ENCODE peak calls at places on chromosomes 7 and 10, in eight cellular contexts. U is coronary artery; A is stomach; J is naive thymus-derived CD4-positive, alpha-beta T cell; D is colonic mucosa; L is SK-N-SH; I is dorsolateral prefrontal cortex; C is lower lobe of right lung. X is an unnamed sample.
A peak's percentile ranks its signal among the peaks of the same experiment; 100 is the strongest.

GRCh38 chr10:97083228-97083860 is 102.4 kb downstream of the SLIT1 start:
- DNase-seq in U (no peak), I (no peak), D (no peak), C (no peak), A (no peak), J (no peak), L (no peak), X (no peak)

GRCh38 chr7:134126937-134127848 is at the start of gene LRGUK:
- DNase-seq in L (peak; percentile 94), A (peak; percentile 83), I (peak; percentile 90), J (peak; percentile 78), C (peak; percentile 89), D (peak; percentile 87), U (peak; percentile 80), X (peak; percentile 76)

GRCh38 chr10:1253476-1254353 is 197.5 kb downstream of the WDR37 start:
- DNase-seq in J (peak; percentile 17), U (no peak), I (no peak), D (no peak), A (no peak), L (no peak), C (no peak), X (peak; percentile 34)

GRCh38 chr7:22444181-22444966 is 55.6 kb downstream of the STEAP1B start:
- DNase-seq in J (no peak), L (no peak), C (no peak), U (no peak), A (peak; percentile 43), I (no peak), D (peak; percentile 81), X (no peak)

GRCh38 chr10:60384708-60385398 is 4.8 kb downstream of the ANK3 start:
- DNase-seq in J (no peak), U (no peak), A (no peak), L (no peak), C (no peak), D (no peak), I (no peak), X (no peak)

GRCh38 chr10:31143331-31143935 is 111.8 kb upstream of the ZNF438 start:
- DNase-seq in U (peak; percentile 31), C (no peak), I (no peak), A (no peak), J (no peak), L (no peak), D (no peak), X (no peak)

GRCh38 chr10:31004611-31005193 is 27.0 kb downstream of the ZNF438 start:
- DNase-seq in D (no peak), A (no peak), C (no peak), U (no peak), L (no peak), I (no peak), J (no peak), X (no peak)

GRCh38 chr7:19024261-19024660 is 93.2 kb downstream of the TWIST1 start:
- DNase-seq in J (no peak), C (no peak), D (no peak), U (no peak), I (no peak), A (no peak), L (no peak), X (no peak)

GRCh38 chr10:104037261-104037951 is 48.3 kb downstream of the COL17A1 start:
- DNase-seq in L (no peak), A (no peak), C (no peak), U (peak; percentile 52), D (no peak), J (no peak), I (no peak), X (peak; percentile 55)

GRCh38 chr10:56222237-56222636 is 138.8 kb downstream of the ZWINT start:
- DNase-seq in U (no peak), A (no peak), I (no peak), C (no peak), D (no peak), L (no peak), J (no peak), X (no peak)

GRCh38 chr10:30502266-30503058 is 68.5 kb downstream of the MAP3K8 start:
- DNase-seq in D (no peak), L (no peak), A (no peak), C (no peak), I (no peak), U (no peak), J (no peak), X (no peak)

GRCh38 chr10:122490268-122490667 is 28.9 kb downstream of the HTRA1 start:
- DNase-seq in I (no peak), J (no peak), L (no peak), C (no peak), U (no peak), A (no peak), D (no peak), X (no peak)

DNA sequence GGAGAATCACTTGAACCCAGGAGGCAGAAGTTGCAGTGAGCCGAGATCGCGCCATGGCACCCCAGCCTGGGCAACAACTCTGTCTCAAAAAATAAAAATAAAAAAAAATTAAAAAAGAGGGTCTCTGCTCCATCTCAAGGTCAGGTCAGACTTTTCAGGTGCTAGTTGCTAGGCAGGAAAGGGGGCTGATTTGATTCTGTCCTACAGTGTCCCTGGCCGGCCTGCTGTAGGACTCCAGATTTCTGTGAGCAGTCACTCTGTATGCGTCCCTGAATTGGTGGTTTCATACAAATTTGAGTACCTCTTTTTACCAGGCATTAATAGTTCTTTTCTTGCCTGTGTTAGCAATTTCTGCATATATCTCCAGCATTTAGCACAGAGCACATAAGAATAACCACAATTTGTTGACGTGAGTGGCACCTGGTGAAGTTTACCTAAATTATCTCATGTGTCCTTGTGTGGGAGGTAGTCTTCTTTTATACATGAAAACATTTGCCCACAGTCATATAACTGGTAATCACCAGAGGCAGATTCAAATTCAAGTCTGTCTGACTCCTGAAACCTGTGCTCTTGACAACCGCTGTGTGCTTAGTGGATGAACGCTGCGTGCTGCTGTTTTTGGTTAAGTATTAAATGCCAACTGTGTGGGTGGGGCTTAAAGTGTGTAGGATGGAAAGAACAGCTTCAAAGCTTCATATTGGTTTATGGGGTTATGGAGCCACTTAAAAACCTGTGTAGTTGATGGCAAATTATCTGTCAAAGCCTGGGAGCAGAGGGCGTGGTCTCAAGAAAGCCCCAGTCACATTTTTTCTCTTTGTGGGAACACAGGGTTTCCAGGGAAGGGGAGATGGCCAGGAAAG is 3.2 kb upstream of the ZNF775 start:
- DNase-seq in C (no peak), I (peak; percentile 32), D (peak; percentile 82), L (no peak), U (no peak), J (peak; percentile 55), A (no peak), X (no peak)
- H3K27ac ChIP-seq in C (no peak overlapping the region), I (peak overlapping the region; percentile 37), D (peak overlapping the region; percentile 97), L (no peak overlapping the region), U (no peak overlapping the region), J (peak overlapping the region; percentile 48), A (no peak overlapping the region), X (no peak overlapping the region)

GRCh38 chr10:49353895-49354566 is 41.9 kb downstream of the DRGX start:
- DNase-seq in C (no peak), D (no peak), A (no peak), J (no peak), I (no peak), L (no peak), U (no peak), X (no peak)

GRCh38 chr10:49354593-49354992 is 41.3 kb downstream of the DRGX start:
- DNase-seq in U (no peak), J (no peak), L (no peak), C (no peak), A (no peak), I (no peak), D (no peak), X (no peak)

GRCh38 chr10:49352323-49352722 is 43.6 kb downstream of the DRGX start:
- DNase-seq in L (no peak), U (peak; percentile 58), D (no peak), C (no peak), A (no peak), I (no peak), J (no peak), X (peak; percentile 51)

GRCh38 chr10:49351669-49352068 is 44.2 kb downstream of the DRGX start:
- DNase-seq in U (peak; percentile 11), L (no peak), A (no peak), D (no peak), J (no peak), C (no peak), I (no peak), X (no peak)

GRCh38 chr10:49353026-49353894 is 42.6 kb downstream of the DRGX start:
- DNase-seq in L (no peak), C (no peak), U (peak; percentile 8), D (no peak), A (no peak), J (no peak), I (no peak), X (peak; percentile 55)
- H3K27ac ChIP-seq in L (no peak overlapping the region), C (no peak overlapping the region), U (no peak overlapping the region), D (no peak overlapping the region), A (no peak overlapping the region), J (no peak overlapping the region), I (no peak overlapping the region), X (no peak overlapping the region)

GRCh38 chr10:99873846-99874245 is 91.4 kb downstream of the ABCC2 start:
- DNase-seq in I (no peak), C (no peak), L (no peak), J (no peak), D (no peak), U (no peak), A (no peak), X (no peak)
- H3K27ac ChIP-seq in I (no peak overlapping the region), C (no peak overlapping the region), L (no peak overlapping the region), J (no peak overlapping the region), D (no peak overlapping the region), U (no peak overlapping the region), A (no peak overlapping the region), X (no peak overlapping the region)

GRCh38 chr7:100433276-100433591 is 3.1 kb downstream of the PPP1R35 start:
- DNase-seq in D (no peak), C (peak; percentile 24), L (no peak), A (no peak), J (no peak), U (no peak), I (no peak), X (no peak)

GRCh38 chr7:100432621-100433275 is 3.1 kb downstream of the MEPCE start:
- DNase-seq in L (no peak), D (no peak), A (no peak), I (peak; percentile 33), U (no peak), C (peak; percentile 44), J (no peak), X (no peak)

GRCh38 chr7:100432053-100432452 is 2.4 kb downstream of the MEPCE start:
- DNase-seq in L (no peak), U (no peak), C (no peak), I (no peak), A (no peak), J (no peak), D (no peak), X (no peak)

GRCh38 chr7:100434297-100435144 is 1.8 kb downstream of the PPP1R35 start:
- DNase-seq in U (no peak), L (no peak), C (peak; percentile 19), I (peak; percentile 10), D (no peak), J (peak; percentile 34), A (no peak), X (no peak)

DNA sequence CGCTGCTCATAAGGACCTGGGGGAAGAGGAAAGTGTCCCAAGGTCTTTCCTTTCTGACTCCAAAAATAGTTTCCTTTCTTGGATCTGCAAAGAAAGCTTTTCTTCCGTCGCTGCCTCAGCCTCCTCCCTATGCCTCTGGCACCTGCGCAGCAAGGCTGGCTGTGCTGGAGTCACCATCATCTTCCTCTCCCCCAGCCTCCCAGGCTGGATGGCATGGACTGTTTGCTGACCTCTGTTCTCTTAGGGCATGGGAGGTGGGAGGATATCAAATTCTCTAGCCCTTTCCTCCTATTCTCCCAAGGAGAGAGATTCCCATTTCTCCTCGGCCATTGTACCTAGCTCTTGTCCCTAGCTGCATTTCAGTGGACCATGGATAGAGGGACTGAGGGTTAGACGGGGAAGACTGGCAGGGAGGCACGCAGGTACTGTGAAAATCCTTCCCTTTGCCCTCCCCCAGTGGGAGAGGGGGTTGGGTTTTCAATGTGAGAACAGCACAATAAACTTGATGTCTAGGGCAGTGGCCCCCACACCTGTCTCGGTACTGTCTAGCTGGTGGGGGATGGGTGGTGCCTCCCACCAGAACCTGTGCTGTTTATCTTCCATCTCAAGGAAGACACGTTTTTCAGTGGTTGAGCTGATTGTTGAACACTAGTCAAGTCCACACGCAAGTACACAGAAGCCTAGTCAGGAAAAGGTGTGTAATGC is 2.6 kb downstream of the PPP1R35 start:
- DNase-seq in L (no peak), C (peak; percentile 28), D (no peak), A (no peak), U (no peak), I (peak; percentile 22), J (no peak), X (no peak)
- H3K27ac ChIP-seq in L (peak overlapping the region; percentile 99), C (no peak overlapping the region), D (no peak overlapping the region), A (no peak overlapping the region), U (no peak overlapping the region), I (peak overlapping the region; percentile 14), J (peak overlapping the region; percentile 20), X (no peak overlapping the region)